ENCODE peak calls at places on chromosomes 13 and 19, in four cellular contexts. One of them, this sample, is unnamed.
A peak's percentile ranks its signal among the peaks of the same experiment; 100 is the strongest.

GRCh38 chr13:28540612-28541011 is 45.7 kb upstream of the FLT1 start:
- DNase-seq in HEK293T: no peak
- DNase-seq in hypothalamus: no peak
- DNase-seq in sigmoid colon: no peak
- DNase-seq in this sample: no peak

GRCh38 chr13:95714142-95714832 is 37.3 kb downstream of the DNAJC3 start:
- DNase-seq in HEK293T: no peak
- DNase-seq in hypothalamus: no peak
- DNase-seq in sigmoid colon: no peak
- DNase-seq in this sample: no peak

GRCh38 chr19:49801966-49802661 is 11.0 kb downstream of the FUZ start:
- DNase-seq in HEK293T: peak; percentile 63
- DNase-seq in hypothalamus: peak; percentile 89
- DNase-seq in sigmoid colon: peak; percentile 98
- DNase-seq in this sample: peak; percentile 93

GRCh38 chr19:38290631-38291147 is 13.4 kb upstream of the C19orf33 start:
- DNase-seq in HEK293T: no peak
- DNase-seq in hypothalamus: peak; percentile 15
- DNase-seq in sigmoid colon: no peak
- DNase-seq in this sample: no peak

GRCh38 chr19:34155686-34156085 is 16.6 kb upstream of the LSM14A start:
- DNase-seq in HEK293T: no peak
- DNase-seq in hypothalamus: no peak
- DNase-seq in sigmoid colon: no peak
- DNase-seq in this sample: no peak

GRCh38 chr13:36981156-36981743 is 17.9 kb downstream of the ALG5 start:
- DNase-seq in HEK293T: peak; percentile 36
- DNase-seq in hypothalamus: no peak
- DNase-seq in sigmoid colon: no peak
- DNase-seq in this sample: no peak

GRCh38 chr13:112322562-112322961 is 53.6 kb upstream of the SPACA7 start:
- DNase-seq in HEK293T: no peak
- DNase-seq in hypothalamus: no peak
- DNase-seq in sigmoid colon: no peak
- DNase-seq in this sample: no peak

GRCh38 chr13:51271528-51272070 is 49.4 kb downstream of the FAM124A start:
- DNase-seq in HEK293T: no peak
- DNase-seq in hypothalamus: no peak
- DNase-seq in sigmoid colon: no peak
- DNase-seq in this sample: no peak

GRCh38 chr19:48190288-48191284 is 20.1 kb downstream of the ZSWIM9 start:
- DNase-seq in HEK293T: peak; percentile 85
- DNase-seq in hypothalamus: peak; percentile 79
- DNase-seq in sigmoid colon: peak; percentile 29
- DNase-seq in this sample: no peak

GRCh38 chr19:4337906-4338440 is 654 bp downstream of the STAP2 start:
- DNase-seq in HEK293T: no peak
- DNase-seq in hypothalamus: no peak
- DNase-seq in sigmoid colon: no peak
- DNase-seq in this sample: no peak

GRCh38 chr19:43651758-43652545 is 12.3 kb upstream of the CADM4 start:
- DNase-seq in HEK293T: peak; percentile 76
- DNase-seq in hypothalamus: peak; percentile 65
- DNase-seq in sigmoid colon: peak; percentile 80
- DNase-seq in this sample: peak; percentile 62

GRCh38 chr13:114099191-114099590 is 33.2 kb downstream of the RASA3 start:
- DNase-seq in HEK293T: peak; percentile 53
- DNase-seq in hypothalamus: peak; percentile 54
- DNase-seq in sigmoid colon: peak; percentile 91
- DNase-seq in this sample: peak; percentile 70

GRCh38 chr13:50693755-50694154 is 149.7 kb downstream of the DLEU7 start:
- DNase-seq in HEK293T: no peak
- DNase-seq in hypothalamus: no peak
- DNase-seq in sigmoid colon: no peak
- DNase-seq in this sample: peak; percentile 64

GRCh38 chr13:30978981-30979956 is 46.8 kb downstream of the TEX26 start:
- DNase-seq in HEK293T: peak; percentile 49
- DNase-seq in hypothalamus: no peak
- DNase-seq in sigmoid colon: no peak
- DNase-seq in this sample: peak; percentile 28

GRCh38 chr19:6570754-6571153 is 20.2 kb downstream of the CD70 start:
- DNase-seq in HEK293T: no peak
- DNase-seq in hypothalamus: no peak
- DNase-seq in sigmoid colon: no peak
- DNase-seq in this sample: no peak

GRCh38 chr19:7337380-7338194 is 11.2 kb upstream of the ARHGEF18 start:
- DNase-seq in HEK293T: no peak
- DNase-seq in hypothalamus: peak; percentile 16
- DNase-seq in sigmoid colon: peak; percentile 64
- DNase-seq in this sample: no peak

GRCh38 chr13:45310341-45311138 is 30.4 kb downstream of the TPT1 start:
- DNase-seq in HEK293T: no peak
- DNase-seq in hypothalamus: no peak
- DNase-seq in sigmoid colon: no peak
- DNase-seq in this sample: no peak

GRCh38 chr19:46985532-46986415 is 33.9 kb upstream of the NPAS1 start:
- DNase-seq in HEK293T: no peak
- DNase-seq in hypothalamus: no peak
- DNase-seq in sigmoid colon: no peak
- DNase-seq in this sample: no peak